ENCODE peak calls at places on chromosome 7, in four cellular contexts. S is GM12892, L is K562, J is GM12891. D is an unnamed sample.

GRCh38 chr7:128937647-128938523 is at the start of gene IRF5:
- DNase-seq in S (peak; percentile 38), L (no peak), J (no peak), D (no peak)

GRCh38 chr7:155963356-155963755 is 151.1 kb upstream of the SHH start:
- DNase-seq in S (no peak), L (no peak), J (no peak), D (no peak)

GRCh38 chr7:109246330-109247077 is 676.8 kb downstream of the DNAJB9 start:
- DNase-seq in S (no peak), L (no peak), J (no peak), D (no peak)

GRCh38 chr7:134450296-134451000 is 8.5 kb downstream of the AKR1B1 start:
- DNase-seq in S (no peak), L (no peak), J (no peak), D (no peak)

GRCh38 chr7:150406311-150406564 is 27.1 kb downstream of the ZNF775 start:
- DNase-seq in S (no peak), L (no peak), J (no peak), D (no peak)

GRCh38 chr7:157527235-157527634 is 190.4 kb downstream of the DNAJB6 start:
- DNase-seq in S (no peak), L (no peak), J (no peak), D (no peak)

GRCh38 chr7:44325181-44325671 is at the start of gene CAMK2B:
- DNase-seq in S (no peak), L (no peak), J (no peak), D (no peak)

GRCh38 chr7:33861947-33862346 is 43.4 kb upstream of the BMPER start:
- DNase-seq in S (no peak), L (no peak), J (no peak), D (no peak)

GRCh38 chr7:151590071-151590800 is 70.5 kb upstream of the RHEB start:
- DNase-seq in S (no peak), L (no peak), J (no peak), D (no peak)

GRCh38 chr7:27172823-27173411 is 1.2 kb downstream of the HOXA10 start:
- DNase-seq in S (no peak), L (no peak), J (no peak), D (no peak)

GRCh38 chr7:114988755-114989154 is 66.9 kb downstream of the MDFIC start:
- DNase-seq in S (no peak), L (no peak), J (no peak), D (no peak)

GRCh38 chr7:143901360-143901709 is 641 bp downstream of the TCAF1 start:
- DNase-seq in S (no peak), L (no peak), J (no peak), D (peak; percentile 25)

GRCh38 chr7:30474893-30475292 is 3.7 kb downstream of the NOD1 start:
- DNase-seq in S (no peak), L (no peak), J (no peak), D (no peak)

GRCh38 chr7:151125459-151125834 is 39.2 kb downstream of the AGAP3 start:
- DNase-seq in S (no peak), L (no peak), J (no peak), D (no peak)

GRCh38 chr7:152910545-152911013 is 151.0 kb downstream of the ACTR3B start:
- DNase-seq in S (no peak), L (no peak), J (no peak), D (peak; percentile 89)

GRCh38 chr7:148442933-148443332 is 147.6 kb upstream of the C7orf33 start:
- DNase-seq in S (no peak), L (no peak), J (no peak), D (no peak)

GRCh38 chr7:96440328-96440727 is 118.4 kb upstream of the SLC25A13 start:
- DNase-seq in S (no peak), L (no peak), J (no peak), D (no peak)

GRCh38 chr7:81155654-81156373 is 237.0 kb upstream of the SEMA3C start:
- DNase-seq in S (no peak), L (no peak), J (no peak), D (peak; percentile 98)

GRCh38 chr7:3991771-3992231 is 690.3 kb upstream of the FOXK1 start:
- DNase-seq in S (no peak), L (no peak), J (no peak), D (no peak)

GRCh38 chr7:117119192-117119924 is 166.1 kb downstream of the ST7 start:
- DNase-seq in S (no peak), L (peak; percentile 63), J (no peak), D (peak; percentile 72)

GRCh38 chr7:108246227-108246837 is 116.2 kb upstream of the LAMB4 start:
- DNase-seq in S (no peak), L (peak; percentile 82), J (no peak), D (peak; percentile 80)

GRCh38 chr7:159113056-159113455 is 31.6 kb downstream of the VIPR2 start:
- DNase-seq in S (no peak), L (no peak), J (no peak), D (no peak)

GRCh38 chr7:41758321-41758720 is 55.4 kb upstream of the INHBA start:
- DNase-seq in S (no peak), L (no peak), J (no peak), D (no peak)

GRCh38 chr7:158815046-158815445 is 14.3 kb downstream of the ESYT2 start:
- DNase-seq in S (no peak), L (no peak), J (no peak), D (no peak)

GRCh38 chr7:140403878-140404564 is at the start of gene RAB19:
- DNase-seq in S (no peak), L (no peak), J (no peak), D (no peak)

GRCh38 chr7:1086588-1087461 is 1.1 kb upstream of the GPER1 start:
- DNase-seq in S (peak; percentile 95), L (peak; percentile 90), J (peak; percentile 97), D (peak; percentile 68)

GRCh38 chr7:47546171-47546570 is 35.7 kb downstream of the TNS3 start:
- DNase-seq in S (no peak), L (no peak), J (no peak), D (no peak)

GRCh38 chr7:143512488-143513340 is 35.0 kb downstream of the TAS2R41 start:
- DNase-seq in S (no peak), L (no peak), J (no peak), D (no peak)

GRCh38 chr7:42224391-42225003 is 12.5 kb downstream of the GLI3 start:
- DNase-seq in S (no peak), L (no peak), J (no peak), D (no peak)

GRCh38 chr7:30914611-30915601 is 3.3 kb downstream of the AQP1 start:
- DNase-seq in S (no peak), L (peak; percentile 94), J (no peak), D (no peak)

GRCh38 chr7:28179081-28180030 is 1.2 kb downstream of the JAZF1 start:
- DNase-seq in S (peak; percentile 65), L (peak; percentile 81), J (peak; percentile 54), D (no peak)

GRCh38 chr7:7323352-7323751 is 141.0 kb downstream of the C1GALT1 start:
- DNase-seq in S (no peak), L (no peak), J (no peak), D (no peak)

DNA sequence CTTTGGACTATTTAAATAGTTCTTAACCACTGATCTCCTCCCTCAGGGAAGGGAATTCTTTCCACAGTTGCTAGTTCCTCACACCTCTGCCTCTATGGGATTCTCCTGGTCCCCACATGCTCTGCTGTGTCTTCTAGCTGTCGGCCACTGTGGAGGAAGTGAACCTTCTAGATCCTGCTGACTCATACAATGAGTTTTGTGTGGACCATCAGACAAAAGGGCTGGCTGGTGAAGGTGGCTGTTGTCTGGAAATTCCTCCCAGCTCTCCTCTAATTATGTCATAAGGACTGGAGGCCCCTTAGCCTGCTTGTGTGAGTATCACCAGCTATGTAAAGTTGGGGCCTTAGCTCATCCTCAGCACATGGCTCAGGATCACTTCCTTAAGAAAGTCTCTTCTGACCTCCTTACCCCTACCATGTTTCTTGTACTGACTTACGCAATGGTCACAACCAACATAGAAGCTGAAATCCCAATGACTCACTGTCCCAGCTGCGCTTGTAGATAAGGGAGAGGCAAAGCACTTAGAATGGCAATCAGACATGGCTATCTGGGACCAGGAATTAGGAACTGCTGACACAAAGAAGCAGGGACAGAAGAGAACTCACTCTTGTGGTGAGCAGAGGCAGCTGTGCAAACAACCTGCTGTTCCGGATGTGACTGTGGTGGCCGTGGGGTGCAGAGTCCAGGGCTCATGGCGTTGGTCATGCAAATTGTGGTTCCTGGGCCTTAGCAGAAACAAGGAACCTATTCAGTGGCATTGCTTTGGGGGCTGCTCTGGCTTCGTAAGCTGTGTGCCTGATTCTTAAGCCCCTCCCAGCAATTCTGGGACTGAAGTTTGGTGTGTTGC is 2.5 kb upstream of the MACC1 start:
- DNase-seq in S (no peak), L (peak; percentile 84), J (no peak), D (peak; percentile 99)
- TF ChIP-seq TAF1 in S (peak; percentile 25), L (peak; percentile 47), J (peak; percentile 53), D (no peak)

GRCh38 chr7:2202361-2202761 is 30.4 kb downstream of the MAD1L1 start:
- DNase-seq in S (no peak), L (no peak), J (no peak), D (no peak)
- TF ChIP-seq TAF1 in S (no peak), L (no peak), J (no peak), D (no peak)

DNA sequence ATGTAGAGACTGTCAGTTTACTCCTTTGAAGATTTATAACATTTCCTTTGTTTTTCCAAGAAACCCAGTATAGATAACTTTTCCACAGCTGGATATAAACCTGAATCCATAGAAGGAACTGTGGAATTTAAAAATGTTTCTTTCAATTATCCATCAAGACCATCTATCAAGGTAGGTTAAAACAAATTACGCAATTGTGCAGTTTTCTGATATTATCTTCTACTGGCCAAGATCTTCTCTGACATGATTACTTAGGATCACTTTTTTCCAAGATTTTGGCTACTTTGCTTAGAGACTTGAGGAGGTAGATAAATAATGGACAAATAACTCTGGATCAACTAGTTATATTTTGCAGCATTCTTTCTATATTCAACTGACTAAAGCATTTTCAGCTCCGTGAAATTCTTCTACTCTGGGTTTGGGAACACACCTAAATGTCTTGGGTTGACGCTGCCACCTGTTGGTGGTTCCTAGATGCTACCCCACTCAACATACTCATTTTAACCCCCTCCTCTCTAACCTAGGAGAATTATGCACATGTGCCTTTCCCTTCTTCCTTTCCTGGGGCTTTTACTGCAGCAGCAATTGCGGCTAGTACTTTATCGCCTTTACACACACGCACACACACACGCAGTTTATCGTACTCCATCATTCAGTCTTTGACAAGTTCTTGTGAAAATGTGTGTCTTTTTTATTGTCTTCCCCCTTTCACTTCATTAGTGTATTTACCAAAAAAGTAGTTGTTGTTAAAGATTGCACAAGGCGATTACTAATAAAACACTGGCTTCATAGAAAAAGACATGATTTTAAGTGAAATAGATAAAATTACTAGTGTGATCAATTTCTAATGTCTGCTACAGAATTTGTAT is 32.7 kb downstream of the ABCB5 start:
- DNase-seq in S (no peak), L (peak; percentile 33), J (no peak), D (peak; percentile 18)
- TF ChIP-seq TAF1 in S (no peak), L (no peak), J (no peak), D (no peak)

DNA sequence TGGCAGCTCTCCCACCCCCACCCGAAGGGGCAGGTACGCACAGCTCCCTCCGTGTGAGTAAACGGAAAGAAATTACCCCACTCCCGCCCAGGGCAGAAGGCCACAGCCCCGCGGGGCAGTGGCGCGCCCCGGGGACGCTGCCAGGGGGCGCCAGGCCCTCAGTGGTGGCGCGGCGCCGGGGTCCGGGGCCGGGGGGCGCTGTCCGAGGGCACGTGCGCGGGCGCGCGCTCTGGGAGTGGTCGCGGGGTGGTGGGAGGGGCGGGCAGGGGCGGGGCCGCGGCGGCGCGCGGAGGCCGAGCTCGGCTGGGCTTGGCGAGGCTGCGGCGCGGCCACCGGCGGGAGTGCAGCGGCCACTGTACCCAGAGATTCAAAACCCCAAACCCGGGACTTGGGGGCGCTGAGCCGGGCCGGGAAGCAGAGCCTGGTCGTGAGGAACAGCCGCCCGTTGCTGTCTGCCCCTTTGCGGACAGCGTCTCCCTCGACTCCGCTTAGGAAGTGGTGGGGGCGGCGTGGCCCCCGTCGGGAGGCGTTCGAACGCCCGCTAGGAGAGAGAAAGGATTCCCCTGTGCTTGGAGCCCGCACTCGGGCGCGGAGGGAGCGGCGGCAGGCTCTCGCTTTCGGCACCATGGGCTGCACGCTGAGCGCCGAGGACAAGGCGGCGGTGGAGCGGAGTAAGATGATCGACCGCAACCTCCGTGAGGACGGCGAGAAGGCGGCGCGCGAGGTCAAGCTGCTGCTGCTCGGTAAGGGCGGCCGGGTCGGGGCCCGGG is at the start of gene GNAI1:
- DNase-seq in S (no peak), L (no peak), J (no peak), D (peak; percentile 27)
- TF ChIP-seq TAF1 in S (no peak), L (no peak), J (no peak), D (peak; percentile 31)